ENCODE peak calls at places on chromosomes 4 and X, in six cellular contexts. W is AG09309, B is fibroblast of mammary gland, N is kidney, P is GM12865, D is kidney epithelial cell. Q is an unnamed sample.

GRCh38 chr4:160326110-160326509 is 1223.2 kb downstream of the RAPGEF2 start:
- DNase-seq in W (no peak), N (no peak), B (no peak), P (no peak), D (no peak), Q (no peak)

GRCh38 chr4:84722720-84723119 is 139.8 kb downstream of the CDS1 start:
- DNase-seq in D (no peak), B (no peak), N (no peak), P (no peak), W (no peak), Q (no peak)

GRCh38 chr4:56134272-56134671 is 185.5 kb downstream of the CEP135 start:
- DNase-seq in W (no peak), N (peak), B (peak), D (no peak), P (no peak), Q (peak)

GRCh38 chrX:2664497-2664896 is 26.6 kb upstream of the CD99 start:
- DNase-seq in W (peak), P (no peak), D (no peak), N (no peak), B (peak), Q (peak)

GRCh38 chrX:104330966-104331365 is 76.2 kb upstream of the ESX1 start:
- DNase-seq in N (no peak), W (no peak), D (no peak), P (no peak), B (peak), Q (peak)

GRCh38 chr4:88592600-88593448 is 544 bp downstream of the HERC3 start:
- DNase-seq in B (peak), N (peak), P (peak), D (no peak), W (no peak), Q (peak)

GRCh38 chr4:56370377-56370776 is 16.9 kb downstream of the AASDH start:
- DNase-seq in N (no peak), B (no peak), P (no peak), W (no peak), D (no peak), Q (no peak)

GRCh38 chr4:74108457-74109115 is 9.6 kb upstream of the CXCL2 start:
- DNase-seq in P (no peak), D (no peak), B (no peak), W (no peak), N (no peak), Q (no peak)

GRCh38 chr4:27514711-27515110 is 654.1 kb downstream of the STIM2 start:
- DNase-seq in P (no peak), D (no peak), W (no peak), B (no peak), N (no peak), Q (no peak)

GRCh38 chr4:139942284-139942683 is 211.7 kb downstream of the MAML3 start:
- DNase-seq in N (no peak), B (no peak), D (no peak), W (no peak), P (no peak), Q (no peak)

GRCh38 chr4:122533841-122534240 is 77.3 kb upstream of the IL2 start:
- DNase-seq in B (no peak), D (no peak), W (no peak), N (no peak), P (no peak), Q (no peak)

GRCh38 chr4:122534776-122535175 is 78.3 kb upstream of the IL2 start:
- DNase-seq in D (no peak), B (no peak), W (no peak), N (no peak), P (no peak), Q (no peak)

GRCh38 chr4:122536001-122536400 is 79.5 kb upstream of the IL2 start:
- DNase-seq in B (no peak), D (no peak), W (no peak), N (no peak), P (no peak), Q (peak)

GRCh38 chr4:122531514-122531913 is 75.0 kb upstream of the IL2 start:
- DNase-seq in N (no peak), P (no peak), B (no peak), W (no peak), D (no peak), Q (no peak)

DNA sequence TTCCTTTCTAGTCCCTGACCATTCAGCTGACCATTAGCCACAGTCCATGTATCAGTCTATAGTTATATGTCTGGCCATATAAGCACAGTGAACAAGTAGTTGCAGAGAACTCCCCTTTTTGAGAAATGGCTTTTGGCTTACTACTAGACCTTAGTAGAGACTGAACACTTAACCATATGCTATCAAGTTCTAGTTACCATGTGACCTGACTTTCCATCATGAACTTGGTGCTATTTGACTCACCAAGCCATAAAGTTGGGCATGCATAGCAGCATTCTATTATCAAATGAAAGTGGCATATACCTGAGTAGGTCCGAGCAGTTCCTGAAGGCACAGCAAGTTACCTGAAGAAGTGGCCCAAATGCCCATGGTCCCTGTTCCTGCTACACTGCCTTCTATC is 74.5 kb upstream of the IL2 start:
- DNase-seq in D (no peak), N (no peak), P (no peak), W (no peak), B (no peak), Q (no peak)
- H3K4me3 ChIP-seq in D (no peak), N (no peak), P (no peak), W (no peak), B (no peak), Q (no peak)

GRCh38 chr4:183591301-183591700 is 67.7 kb downstream of the RWDD4 start:
- DNase-seq in B (peak), W (peak), P (no peak), N (no peak), D (no peak), Q (no peak)

GRCh38 chr4:183589710-183590109 is 69.3 kb downstream of the RWDD4 start:
- DNase-seq in D (no peak), P (no peak), B (peak), N (no peak), W (no peak), Q (peak)

GRCh38 chr4:183586824-183587223 is 72.2 kb downstream of the RWDD4 start:
- DNase-seq in N (no peak), B (no peak), P (no peak), D (no peak), W (no peak), Q (no peak)

GRCh38 chr4:183588691-183589090 is 70.3 kb downstream of the RWDD4 start:
- DNase-seq in N (no peak), W (no peak), D (no peak), B (no peak), P (no peak), Q (no peak)

DNA sequence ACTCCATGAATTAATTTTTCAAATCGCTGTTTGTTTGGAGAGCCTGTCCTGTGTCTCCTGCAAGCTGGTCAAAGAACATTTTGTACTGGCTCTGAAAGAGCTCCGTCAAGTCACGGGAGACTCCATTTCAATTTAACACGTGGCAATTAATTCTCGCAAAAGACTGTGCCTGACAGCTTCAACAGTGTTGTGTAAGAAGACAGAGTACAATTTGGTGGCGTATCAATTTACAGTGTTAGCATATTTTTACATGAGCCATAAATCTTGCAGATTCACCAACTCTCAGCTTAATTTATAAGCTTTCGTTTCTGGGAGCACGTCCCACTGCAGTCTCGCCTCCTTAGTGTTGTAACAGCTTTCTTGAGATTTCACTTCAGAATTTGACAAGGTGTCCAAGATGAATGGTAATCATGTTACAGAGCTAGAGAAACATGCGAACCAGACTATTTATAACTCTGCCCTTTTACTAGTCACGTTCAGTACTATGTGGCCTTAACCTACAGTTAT is 70.8 kb downstream of the RWDD4 start:
- DNase-seq in P (no peak), N (no peak), D (no peak), B (peak), W (peak), Q (peak)
- H3K4me3 ChIP-seq in P (no peak), N (peak), D (no peak), B (no peak), W (no peak), Q (no peak)

GRCh38 chr4:83582289-83582756 is 46.4 kb downstream of the GPAT3 start:
- DNase-seq in W (peak), D (no peak), P (peak), N (no peak), B (peak), Q (no peak)
- H3K4me3 ChIP-seq in W (no peak), D (no peak), P (no peak), N (no peak), B (no peak), Q (no peak)

DNA sequence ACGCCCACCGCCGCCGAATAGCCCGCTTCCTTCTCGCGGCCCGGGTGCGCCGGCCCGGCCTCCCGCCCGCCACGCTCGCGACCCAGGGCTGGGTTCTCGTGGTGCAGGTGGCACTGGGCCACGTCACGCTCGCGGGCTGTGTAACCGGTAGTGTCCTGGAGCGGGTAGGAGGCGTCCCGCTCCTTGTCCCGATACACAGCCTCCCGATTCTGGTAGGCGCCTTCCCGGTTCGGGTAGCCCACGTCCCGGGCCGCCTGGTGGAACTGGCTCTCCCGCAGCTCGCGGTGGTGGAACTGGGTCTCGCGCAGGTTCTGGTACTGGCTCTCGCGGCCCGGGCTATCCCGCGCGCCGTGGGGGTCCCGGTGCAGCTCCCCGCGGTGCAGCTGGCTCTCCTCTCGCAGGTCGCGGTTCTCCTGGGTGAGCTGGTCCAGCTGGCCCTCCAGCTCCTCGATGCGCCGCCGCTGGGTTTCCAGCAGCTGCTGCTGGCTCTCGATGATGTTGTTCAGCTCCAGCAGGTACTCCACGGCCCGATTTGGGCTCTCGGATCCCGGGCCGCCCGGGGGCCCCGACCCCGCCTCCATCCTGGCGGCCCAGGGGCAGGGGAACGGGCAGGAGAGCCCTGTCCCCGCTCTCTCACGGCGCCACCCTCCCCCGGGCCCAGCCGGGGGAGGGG is 39.3 kb upstream of the IQSEC2 start:
- DNase-seq in B (no peak), D (no peak), W (no peak), N (no peak), P (no peak), Q (no peak)
- H3K4me3 ChIP-seq in B (peak), D (peak), W (peak), N (peak), P (no peak), Q (peak)

GRCh38 chrX:102658551-102658950 is 7.3 kb downstream of the GPRASP1 start:
- DNase-seq in P (no peak), D (no peak), B (peak), W (no peak), N (no peak), Q (no peak)
- H3K4me3 ChIP-seq in P (no peak), D (no peak), B (no peak), W (no peak), N (no peak), Q (no peak)